ENCODE peak calls at places on chromosomes 13 and 19, in five cellular contexts. A is tibial nerve, W is NCI-H2081, X is psoas muscle, O is fibroblast of pulmonary artery. S is an unnamed sample.

GRCh38 chr13:82713681-82714405 is 1168.4 kb downstream of the SLITRK1 start:
- DNase-seq in A (no peak), W (no peak), X (no peak), O (peak; percentile 14), S (peak; percentile 67)

GRCh38 chr13:67549331-67549730 is 319.2 kb upstream of the PCDH9 start:
- DNase-seq in A (no peak), W (no peak), X (no peak), O (peak; percentile 28), S (peak; percentile 87)

GRCh38 chr19:53659292-53659691 is 27.5 kb downstream of the DPRX start:
- DNase-seq in A (no peak), W (no peak), X (no peak), O (peak; percentile 3), S (no peak)

GRCh38 chr19:10334340-10335148 is 1.2 kb upstream of the RAVER1 start:
- DNase-seq in A (peak; percentile 92), W (peak; percentile 66), X (peak; percentile 95), O (peak; percentile 97), S (peak; percentile 94)

GRCh38 chr13:36814465-36814864 is 4.6 kb upstream of the RFXAP start:
- DNase-seq in A (no peak), W (no peak), X (no peak), O (peak; percentile 41), S (no peak)

GRCh38 chr13:23754506-23754905 is 134.7 kb downstream of the MIPEP start:
- DNase-seq in A (no peak), W (no peak), X (no peak), O (no peak), S (no peak)

GRCh38 chr13:113981201-113981605 is 7.3 kb upstream of the C13orf46 start:
- DNase-seq in A (peak; percentile 68), W (peak; percentile 94), X (peak; percentile 27), O (no peak), S (no peak)

GRCh38 chr19:799076-799881 is 2.0 kb downstream of the PTBP1 start:
- DNase-seq in A (no peak), W (no peak), X (peak; percentile 23), O (peak; percentile 64), S (peak; percentile 61)

GRCh38 chr19:38617764-38618589 is at the start of gene MAP4K1:
- DNase-seq in A (no peak), W (no peak), X (peak; percentile 46), O (no peak), S (no peak)

GRCh38 chr13:94387047-94387446 is 92.4 kb downstream of the DCT start:
- DNase-seq in A (no peak), W (no peak), X (no peak), O (no peak), S (no peak)

GRCh38 chr13:114142640-114143490 is 10.4 kb upstream of the RASA3 start:
- DNase-seq in A (no peak), W (peak; percentile 54), X (no peak), O (no peak), S (no peak)

GRCh38 chr13:63024458-63024857 is 1608.8 kb upstream of the PCDH20 start:
- DNase-seq in A (no peak), W (no peak), X (no peak), O (peak; percentile 4), S (no peak)

GRCh38 chr19:49436381-49437017 is 4.8 kb downstream of the SLC17A7 start:
- DNase-seq in A (no peak), W (no peak), X (no peak), O (no peak), S (no peak)

GRCh38 chr19:46426506-46427162 is 2.1 kb downstream of the PNMA8C start:
- DNase-seq in A (no peak), W (peak; percentile 12), X (peak; percentile 73), O (peak; percentile 83), S (peak; percentile 84)

S was measured in fibroblast of lung.